ENCODE peak calls at places on chromosomes 4 and X, in eight cellular contexts. W is nucleus accumbens, G is substantia nigra, Z is stromal cell of bone marrow, H is nephron progenitor cell, C is NCI-H524, E is iPS-NIHi11, I is NCI-H1436 treated with DMSO at 0.1 percent for 48 hours. A is an unnamed sample.

GRCh38 chr4:110008540-110008939 is 95.9 kb downstream of the EGF start:
- DNase-seq in W (no peak), G (no peak), Z (no peak), H (no peak), C (no peak), E (no peak), I (no peak), A (no peak)

GRCh38 chrX:48864210-48864609 is 28.8 kb upstream of the PCSK1N start:
- DNase-seq in W (no peak), G (no peak), Z (no peak), H (no peak), C (no peak), E (no peak), I (no peak), A (peak)

GRCh38 chrX:87583679-87584078 is 66.1 kb downstream of the KLHL4 start:
- DNase-seq in W (no peak), G (no peak), Z (no peak), H (peak), C (peak), E (peak), I (no peak), A (peak)

GRCh38 chrX:48665991-48666390 is 17.6 kb upstream of the WAS start:
- DNase-seq in W (no peak), G (no peak), Z (no peak), H (no peak), C (no peak), E (no peak), I (no peak), A (no peak)

GRCh38 chr4:94410678-94411206 is 41.0 kb upstream of the PDLIM5 start:
- DNase-seq in W (no peak), G (no peak), Z (peak), H (no peak), C (no peak), E (no peak), I (no peak), A (peak)

GRCh38 chrX:40105016-40105790 is 7.4 kb upstream of the BCOR start:
- DNase-seq in W (peak), G (peak), Z (no peak), H (no peak), C (peak), E (no peak), I (no peak), A (peak)

GRCh38 chrX:151402719-151403390 is 5.8 kb downstream of the VMA21 start:
- DNase-seq in W (no peak), G (peak), Z (no peak), H (no peak), C (peak), E (no peak), I (no peak), A (no peak)

GRCh38 chr4:33837043-33837442 is 2407.3 kb downstream of the ARAP2 start:
- DNase-seq in W (no peak), G (no peak), Z (peak), H (no peak), C (no peak), E (no peak), I (no peak), A (peak)

GRCh38 chrX:38627683-38628082 is 66.3 kb downstream of the TSPAN7 start:
- DNase-seq in W (no peak), G (no peak), Z (no peak), H (no peak), C (peak), E (peak), I (no peak), A (no peak)

GRCh38 chrX:69493193-69493592 is 10.9 kb upstream of the NALF2 start:
- DNase-seq in W (no peak), G (peak), Z (no peak), H (peak), C (peak), E (peak), I (no peak), A (no peak)

GRCh38 chr4:173507471-173508385 is 22.3 kb downstream of the HAND2 start:
- DNase-seq in W (no peak), G (no peak), Z (no peak), H (peak), C (no peak), E (peak), I (no peak), A (no peak)

A was measured in mesenchymal stem cell.